ENCODE peak calls at places on chromosomes 5 and 9, in six cellular contexts. One of them, this sample, is unnamed. For H3K9me3, the result is how much of the 10 kb centered on the place peaks cover.

GRCh38 chr5:181189962-181190710 is 14.9 kb downstream of the TRIM7 start:
- DNase-seq in sigmoid colon: peak
- DNase-seq in HCT116: no peak
- DNase-seq in stomach: peak
- DNase-seq in transverse colon: peak
- DNase-seq in spleen: peak
- DNase-seq in this sample: no peak

GRCh38 chr5:53779541-53779981 is 219.1 kb downstream of the NDUFS4 start:
- DNase-seq in sigmoid colon: no peak
- DNase-seq in HCT116: no peak
- DNase-seq in transverse colon: no peak
- DNase-seq in stomach: no peak
- DNase-seq in spleen: no peak
- DNase-seq in this sample: no peak

GRCh38 chr9:22210262-22210661 is 201.2 kb upstream of the CDKN2B start:
- DNase-seq in stomach: no peak
- DNase-seq in HCT116: no peak
- DNase-seq in spleen: no peak
- DNase-seq in sigmoid colon: no peak
- DNase-seq in transverse colon: no peak
- DNase-seq in this sample: no peak

GRCh38 chr9:81529556-81530193 is 159.7 kb downstream of the TLE1 start:
- DNase-seq in sigmoid colon: peak
- DNase-seq in transverse colon: no peak
- DNase-seq in stomach: peak
- DNase-seq in spleen: no peak
- DNase-seq in HCT116: peak
- DNase-seq in this sample: peak

GRCh38 chr5:144680711-144681110 is 510.0 kb downstream of the KCTD16 start:
- DNase-seq in transverse colon: no peak
- DNase-seq in stomach: no peak
- DNase-seq in sigmoid colon: no peak
- DNase-seq in HCT116: no peak
- DNase-seq in spleen: no peak
- DNase-seq in this sample: no peak

GRCh38 chr5:143800715-143801114 is 11.2 kb upstream of the HMHB1 start:
- DNase-seq in HCT116: no peak
- DNase-seq in stomach: no peak
- DNase-seq in sigmoid colon: no peak
- DNase-seq in transverse colon: no peak
- DNase-seq in spleen: no peak
- DNase-seq in this sample: no peak

GRCh38 chr5:174300941-174301761 is 255.6 kb downstream of the NSG2 start:
- DNase-seq in HCT116: no peak
- DNase-seq in spleen: no peak
- DNase-seq in stomach: no peak
- DNase-seq in transverse colon: no peak
- DNase-seq in sigmoid colon: no peak
- DNase-seq in this sample: no peak

GRCh38 chr9:101083451-101083850 is 54.9 kb downstream of the PLPPR1 start:
- DNase-seq in transverse colon: no peak
- DNase-seq in HCT116: no peak
- DNase-seq in spleen: no peak
- DNase-seq in stomach: no peak
- DNase-seq in sigmoid colon: no peak
- DNase-seq in this sample: no peak

GRCh38 chr5:81363093-81363886 is 30.6 kb downstream of the ACOT12 start:
- DNase-seq in sigmoid colon: no peak
- DNase-seq in transverse colon: peak
- DNase-seq in stomach: no peak
- DNase-seq in spleen: no peak
- DNase-seq in HCT116: no peak
- DNase-seq in this sample: no peak

GRCh38 chr5:116359575-116359974 is 215.0 kb downstream of the SEMA6A start:
- DNase-seq in spleen: no peak
- DNase-seq in stomach: no peak
- DNase-seq in transverse colon: no peak
- DNase-seq in HCT116: no peak
- DNase-seq in sigmoid colon: no peak
- DNase-seq in this sample: no peak

GRCh38 chr9:38254151-38254550 is 138.4 kb upstream of the ALDH1B1 start:
- DNase-seq in spleen: no peak
- DNase-seq in transverse colon: no peak
- DNase-seq in HCT116: no peak
- DNase-seq in stomach: no peak
- DNase-seq in sigmoid colon: no peak
- DNase-seq in this sample: no peak

GRCh38 chr9:137303893-137304382 is 1.9 kb upstream of the NRARP start:
- DNase-seq in stomach: no peak
- DNase-seq in sigmoid colon: no peak
- DNase-seq in spleen: no peak
- DNase-seq in transverse colon: no peak
- DNase-seq in HCT116: no peak
- DNase-seq in this sample: no peak

GRCh38 chr5:33827335-33827734 is 64.5 kb downstream of the ADAMTS12 start:
- DNase-seq in transverse colon: no peak
- DNase-seq in HCT116: no peak
- DNase-seq in spleen: no peak
- DNase-seq in stomach: no peak
- DNase-seq in sigmoid colon: no peak
- DNase-seq in this sample: no peak

GRCh38 chr9:95171001-95171400 is 146.5 kb downstream of the FANCC start:
- DNase-seq in sigmoid colon: no peak
- DNase-seq in stomach: no peak
- DNase-seq in transverse colon: no peak
- DNase-seq in spleen: no peak
- DNase-seq in HCT116: no peak
- DNase-seq in this sample: no peak

GRCh38 chr9:86546712-86547111 is 192.5 kb upstream of the TUT7 start:
- DNase-seq in HCT116: no peak
- DNase-seq in sigmoid colon: no peak
- DNase-seq in spleen: no peak
- DNase-seq in stomach: no peak
- DNase-seq in transverse colon: no peak
- DNase-seq in this sample: no peak

GRCh38 chr9:130286072-130286770 is 20.7 kb downstream of the HMCN2 start:
- DNase-seq in sigmoid colon: no peak
- DNase-seq in transverse colon: no peak
- DNase-seq in HCT116: no peak
- DNase-seq in spleen: no peak
- DNase-seq in stomach: no peak
- DNase-seq in this sample: no peak

GRCh38 chr5:2001300-2001699 is 118.6 kb upstream of the IRX4 start:
- DNase-seq in transverse colon: no peak
- DNase-seq in sigmoid colon: no peak
- DNase-seq in HCT116: no peak
- DNase-seq in spleen: no peak
- DNase-seq in stomach: no peak
- DNase-seq in this sample: peak

GRCh38 chr5:19626218-19626617 is 361.8 kb downstream of the CDH18 start:
- DNase-seq in spleen: no peak
- DNase-seq in stomach: no peak
- DNase-seq in HCT116: no peak
- DNase-seq in sigmoid colon: no peak
- DNase-seq in transverse colon: no peak
- DNase-seq in this sample: no peak

GRCh38 chr5:172459396-172460165 is 5.3 kb upstream of the SH3PXD2B start:
- DNase-seq in sigmoid colon: no peak
- DNase-seq in transverse colon: no peak
- DNase-seq in HCT116: no peak
- DNase-seq in stomach: no peak
- DNase-seq in spleen: no peak
- DNase-seq in this sample: no peak

GRCh38 chr5:5183933-5184332 is 43.8 kb downstream of the ADAMTS16 start:
- DNase-seq in HCT116: no peak
- DNase-seq in transverse colon: no peak
- DNase-seq in spleen: no peak
- DNase-seq in stomach: no peak
- DNase-seq in sigmoid colon: no peak
- DNase-seq in this sample: no peak

GRCh38 chr5:10338996-10339903 is 14.2 kb upstream of the MARCHF6 start:
- DNase-seq in stomach: no peak
- DNase-seq in spleen: no peak
- DNase-seq in transverse colon: no peak
- DNase-seq in sigmoid colon: peak
- DNase-seq in HCT116: no peak
- DNase-seq in this sample: no peak

GRCh38 chr5:143402464-143403356 is 776 bp downstream of the NR3C1 start:
- DNase-seq in stomach: peak
- DNase-seq in HCT116: no peak
- DNase-seq in spleen: peak
- DNase-seq in transverse colon: peak
- DNase-seq in sigmoid colon: peak
- DNase-seq in this sample: peak

GRCh38 chr9:133788819-133789733 is 50.9 kb upstream of the SARDH start:
- DNase-seq in stomach: peak
- DNase-seq in sigmoid colon: no peak
- DNase-seq in HCT116: no peak
- DNase-seq in spleen: peak
- DNase-seq in transverse colon: peak
- DNase-seq in this sample: peak
- TF ChIP-seq POLR2AphosphoS5 in stomach: no peak
- TF ChIP-seq POLR2AphosphoS5 in sigmoid colon: no peak
- TF ChIP-seq POLR2AphosphoS5 in HCT116: no peak
- TF ChIP-seq POLR2AphosphoS5 in spleen: peak
- TF ChIP-seq POLR2AphosphoS5 in transverse colon: no peak
- TF ChIP-seq POLR2AphosphoS5 in this sample: no peak

DNA sequence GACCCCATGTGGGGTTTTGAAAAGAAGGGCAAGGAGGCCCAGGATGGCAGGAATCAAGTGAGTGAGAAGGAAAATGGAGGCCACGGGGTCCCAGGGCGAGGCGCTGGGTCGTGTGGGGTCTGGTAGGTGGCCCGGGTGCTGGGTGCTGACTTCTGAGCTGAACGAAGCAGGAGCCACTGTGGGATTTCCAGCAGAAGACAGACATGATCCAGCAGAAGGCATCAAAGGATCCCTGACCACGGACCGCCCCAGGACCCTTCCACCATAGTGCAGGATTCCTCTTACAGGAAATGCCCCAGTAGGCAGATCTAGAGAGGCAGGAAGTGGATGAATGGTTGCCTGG is 106.7 kb downstream of the ADAMTS2 start:
- DNase-seq in sigmoid colon: peak
- DNase-seq in transverse colon: no peak
- DNase-seq in spleen: no peak
- DNase-seq in stomach: no peak
- DNase-seq in HCT116: no peak
- DNase-seq in this sample: no peak
- H3K9me3 ChIP-seq in sigmoid colon: under half
- H3K9me3 ChIP-seq in transverse colon: under half
- H3K9me3 ChIP-seq in spleen: under half
- H3K9me3 ChIP-seq in stomach: under half
- H3K9me3 ChIP-seq in HCT116: under half
- H3K9me3 ChIP-seq in this sample: under half

GRCh38 chr9:114367823-114368609 is 19.8 kb downstream of the AKNA start:
- DNase-seq in spleen: peak
- DNase-seq in transverse colon: no peak
- DNase-seq in HCT116: no peak
- DNase-seq in stomach: no peak
- DNase-seq in sigmoid colon: no peak
- DNase-seq in this sample: no peak
- TF ChIP-seq POLR2A in spleen: no peak
- TF ChIP-seq POLR2A in transverse colon: no peak
- TF ChIP-seq POLR2A in HCT116: no peak
- TF ChIP-seq POLR2A in stomach: no peak
- TF ChIP-seq POLR2A in sigmoid colon: no peak
- TF ChIP-seq POLR2A in this sample: no peak

GRCh38 chr9:98368366-98369065 is 113.1 kb upstream of the TBC1D2 start:
- DNase-seq in HCT116: no peak
- DNase-seq in stomach: no peak
- DNase-seq in spleen: no peak
- DNase-seq in sigmoid colon: no peak
- DNase-seq in transverse colon: no peak
- DNase-seq in this sample: no peak
- TF ChIP-seq POLR2AphosphoS5 in HCT116: no peak
- TF ChIP-seq POLR2AphosphoS5 in stomach: no peak
- TF ChIP-seq POLR2AphosphoS5 in spleen: no peak
- TF ChIP-seq POLR2AphosphoS5 in sigmoid colon: no peak
- TF ChIP-seq POLR2AphosphoS5 in transverse colon: no peak
- TF ChIP-seq POLR2AphosphoS5 in this sample: no peak

GRCh38 chr9:126222835-126223431 is 103.7 kb upstream of the MVB12B start:
- DNase-seq in stomach: no peak
- DNase-seq in HCT116: no peak
- DNase-seq in transverse colon: no peak
- DNase-seq in spleen: no peak
- DNase-seq in sigmoid colon: no peak
- DNase-seq in this sample: no peak
- H3K9me3 ChIP-seq in stomach: under half
- H3K9me3 ChIP-seq in HCT116: under half
- H3K9me3 ChIP-seq in transverse colon: under half
- H3K9me3 ChIP-seq in spleen: under half
- H3K9me3 ChIP-seq in sigmoid colon: under half
- H3K9me3 ChIP-seq in this sample: under half

GRCh38 chr9:112337547-112337946 is 4.1 kb upstream of the PTBP3 start:
- DNase-seq in sigmoid colon: no peak
- DNase-seq in spleen: no peak
- DNase-seq in stomach: no peak
- DNase-seq in HCT116: no peak
- DNase-seq in transverse colon: no peak
- DNase-seq in this sample: no peak
- TF ChIP-seq POLR2A in sigmoid colon: no peak
- TF ChIP-seq POLR2A in spleen: no peak
- TF ChIP-seq POLR2A in stomach: no peak
- TF ChIP-seq POLR2A in HCT116: no peak
- TF ChIP-seq POLR2A in transverse colon: no peak
- TF ChIP-seq POLR2A in this sample: no peak

GRCh38 chr9:70441622-70442021 is 27.2 kb upstream of the KLF9 start:
- DNase-seq in spleen: no peak
- DNase-seq in HCT116: no peak
- DNase-seq in stomach: no peak
- DNase-seq in sigmoid colon: no peak
- DNase-seq in transverse colon: no peak
- DNase-seq in this sample: no peak

GRCh38 chr9:70438341-70438924 is 24.0 kb upstream of the KLF9 start:
- DNase-seq in HCT116: peak
- DNase-seq in transverse colon: peak
- DNase-seq in sigmoid colon: peak
- DNase-seq in stomach: peak
- DNase-seq in spleen: no peak
- DNase-seq in this sample: peak

GRCh38 chr9:70439991-70440706 is 25.7 kb upstream of the KLF9 start:
- DNase-seq in stomach: no peak
- DNase-seq in sigmoid colon: no peak
- DNase-seq in HCT116: no peak
- DNase-seq in spleen: no peak
- DNase-seq in transverse colon: no peak
- DNase-seq in this sample: no peak

GRCh38 chr9:70435948-70436347 is 21.5 kb upstream of the KLF9 start:
- DNase-seq in stomach: no peak
- DNase-seq in spleen: no peak
- DNase-seq in transverse colon: no peak
- DNase-seq in HCT116: no peak
- DNase-seq in sigmoid colon: no peak
- DNase-seq in this sample: no peak
- TF ChIP-seq POLR2AphosphoS5 in stomach: no peak
- TF ChIP-seq POLR2AphosphoS5 in spleen: no peak
- TF ChIP-seq POLR2AphosphoS5 in transverse colon: no peak
- TF ChIP-seq POLR2AphosphoS5 in HCT116: no peak
- TF ChIP-seq POLR2AphosphoS5 in sigmoid colon: no peak
- TF ChIP-seq POLR2AphosphoS5 in this sample: no peak

This sample was measured in prostate gland.